ENCODE peak calls at places on chromosomes 16 and 17, in five cellular contexts. Z is HCT116, N is thoracic aorta, Y is cardiac muscle cell, T is sigmoid colon. C is an unnamed sample.

GRCh38 chr16:242281-242680 is 7.7 kb downstream of the FAM234A start:
- DNase-seq in Z (no peak), N (no peak), Y (no peak), T (no peak), C (no peak)

GRCh38 chr16:12016166-12016947 is 39.8 kb downstream of the SNX29 start:
- DNase-seq in Z (no peak), N (no peak), Y (peak), T (no peak), C (no peak)

GRCh38 chr17:20244671-20245070 is 222.7 kb downstream of the LGALS9B start:
- DNase-seq in Z (no peak), N (no peak), Y (peak), T (no peak), C (no peak)

GRCh38 chr16:19463468-19464315 is 46.0 kb downstream of the TMC5 start:
- DNase-seq in Z (no peak), N (no peak), Y (no peak), T (no peak), C (no peak)

GRCh38 chr16:9091867-9092281 is 430 bp downstream of the HAPSTR1 start:
- DNase-seq in Z (no peak), N (no peak), Y (peak), T (peak), C (peak)

GRCh38 chr16:3983081-3983520 is 102.6 kb upstream of the CREBBP start:
- DNase-seq in Z (peak), N (no peak), Y (peak), T (peak), C (peak)

GRCh38 chr16:22797551-22797950 is 16.4 kb upstream of the HS3ST2 start:
- DNase-seq in Z (no peak), N (no peak), Y (no peak), T (no peak), C (no peak)

GRCh38 chr17:83182620-83183063 is 103.2 kb downstream of the METRNL start:
- DNase-seq in Z (no peak), N (no peak), Y (no peak), T (peak), C (no peak)

GRCh38 chr16:86775401-86775985 is 197.1 kb downstream of the FOXL1 start:
- DNase-seq in Z (no peak), N (no peak), Y (no peak), T (peak), C (peak)

GRCh38 chr17:68710976-68711375 is 109.8 kb upstream of the FAM20A start:
- DNase-seq in Z (no peak), N (no peak), Y (no peak), T (no peak), C (no peak)

GRCh38 chr17:64778367-64779290 is 116.5 kb upstream of the SMURF2 start:
- DNase-seq in Z (no peak), N (no peak), Y (peak), T (peak), C (peak)

GRCh38 chr16:77918792-77919707 is 103.3 kb upstream of the CLEC3A start:
- DNase-seq in Z (no peak), N (no peak), Y (no peak), T (no peak), C (no peak)

DNA sequence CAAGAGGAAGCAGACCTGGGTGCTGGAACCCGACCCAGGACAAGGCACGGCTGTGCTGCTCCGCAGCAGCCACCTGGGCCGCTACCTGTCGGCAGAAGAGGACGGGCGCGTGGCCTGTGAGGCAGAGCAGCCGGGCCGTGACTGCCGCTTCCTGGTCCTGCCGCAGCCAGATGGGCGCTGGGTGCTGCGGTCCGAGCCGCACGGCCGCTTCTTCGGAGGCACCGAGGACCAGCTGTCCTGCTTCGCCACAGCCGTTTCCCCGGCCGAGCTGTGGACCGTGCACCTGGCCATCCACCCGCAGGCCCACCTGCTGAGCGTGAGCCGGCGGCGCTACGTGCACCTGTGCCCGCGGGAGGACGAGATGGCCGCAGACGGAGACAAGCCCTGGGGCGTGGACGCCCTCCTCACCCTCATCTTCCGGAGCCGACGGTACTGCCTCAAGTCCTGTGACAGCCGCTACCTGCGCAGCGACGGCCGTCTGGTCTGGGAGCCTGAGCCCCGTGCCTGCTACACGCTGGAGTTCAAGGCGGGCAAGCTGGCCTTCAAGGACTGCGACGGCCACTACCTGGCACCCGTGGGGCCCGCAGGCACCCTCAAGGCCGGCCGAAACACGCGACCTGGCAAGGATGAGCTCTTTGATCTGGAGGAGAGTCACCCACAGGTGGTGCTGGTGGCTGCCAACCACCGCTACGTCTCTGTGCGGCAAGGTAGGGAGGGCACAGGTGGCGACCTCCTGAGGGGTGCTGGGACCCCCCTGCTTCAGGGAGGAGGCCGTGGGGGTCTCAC is 667 bp downstream of the FSCN2 start:
- DNase-seq in Z (no peak), N (no peak), Y (no peak), T (no peak), C (no peak)
- TF ChIP-seq CTCF in Z (no peak), N (no peak), Y (no peak), T (no peak), C (no peak)

DNA sequence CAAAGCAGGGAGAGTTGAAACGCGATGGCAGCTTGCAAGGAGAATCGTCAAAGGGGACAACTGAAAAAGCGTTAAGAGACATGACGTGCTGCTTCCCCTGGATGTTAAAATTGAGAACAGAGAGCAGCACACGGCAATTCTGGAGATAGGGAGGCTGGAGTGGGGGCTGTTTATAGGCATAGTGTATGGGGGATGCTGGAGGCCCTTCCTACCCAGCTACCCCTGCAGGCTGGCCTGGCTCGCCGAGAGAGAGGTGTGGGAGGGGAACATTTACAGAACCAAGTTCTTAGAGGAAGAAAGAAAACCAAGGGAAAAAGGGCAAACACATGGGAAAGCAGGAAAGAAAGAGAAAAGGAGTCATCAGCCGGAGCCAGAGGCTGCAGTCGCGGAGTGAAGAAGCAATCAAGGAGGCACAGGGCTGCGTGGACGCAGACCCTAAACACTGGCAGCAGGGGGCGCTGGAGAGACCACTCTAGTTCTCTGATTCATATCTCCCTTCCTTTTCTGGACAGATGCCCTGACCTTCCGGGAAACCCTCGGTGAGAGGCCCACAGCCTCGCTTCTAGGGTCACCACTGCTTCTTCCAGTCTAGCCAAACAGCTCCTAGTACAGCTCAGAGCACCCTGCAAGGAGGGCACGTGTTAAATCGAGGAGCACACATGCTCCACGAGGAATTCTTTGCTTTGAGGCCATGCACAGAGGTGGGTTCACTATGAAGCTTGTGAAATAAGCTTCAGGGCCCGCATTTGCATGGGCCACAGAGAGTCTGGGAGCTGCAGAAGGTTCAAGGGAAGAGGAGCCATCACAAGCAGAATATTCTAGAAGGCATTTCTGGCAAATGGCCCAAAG is 55.6 kb downstream of the MYH13 start:
- DNase-seq in Z (peak), N (peak), Y (peak), T (peak), C (peak)
- TF ChIP-seq CTCF in Z (peak), N (peak), Y (peak), T (no peak), C (peak)

DNA sequence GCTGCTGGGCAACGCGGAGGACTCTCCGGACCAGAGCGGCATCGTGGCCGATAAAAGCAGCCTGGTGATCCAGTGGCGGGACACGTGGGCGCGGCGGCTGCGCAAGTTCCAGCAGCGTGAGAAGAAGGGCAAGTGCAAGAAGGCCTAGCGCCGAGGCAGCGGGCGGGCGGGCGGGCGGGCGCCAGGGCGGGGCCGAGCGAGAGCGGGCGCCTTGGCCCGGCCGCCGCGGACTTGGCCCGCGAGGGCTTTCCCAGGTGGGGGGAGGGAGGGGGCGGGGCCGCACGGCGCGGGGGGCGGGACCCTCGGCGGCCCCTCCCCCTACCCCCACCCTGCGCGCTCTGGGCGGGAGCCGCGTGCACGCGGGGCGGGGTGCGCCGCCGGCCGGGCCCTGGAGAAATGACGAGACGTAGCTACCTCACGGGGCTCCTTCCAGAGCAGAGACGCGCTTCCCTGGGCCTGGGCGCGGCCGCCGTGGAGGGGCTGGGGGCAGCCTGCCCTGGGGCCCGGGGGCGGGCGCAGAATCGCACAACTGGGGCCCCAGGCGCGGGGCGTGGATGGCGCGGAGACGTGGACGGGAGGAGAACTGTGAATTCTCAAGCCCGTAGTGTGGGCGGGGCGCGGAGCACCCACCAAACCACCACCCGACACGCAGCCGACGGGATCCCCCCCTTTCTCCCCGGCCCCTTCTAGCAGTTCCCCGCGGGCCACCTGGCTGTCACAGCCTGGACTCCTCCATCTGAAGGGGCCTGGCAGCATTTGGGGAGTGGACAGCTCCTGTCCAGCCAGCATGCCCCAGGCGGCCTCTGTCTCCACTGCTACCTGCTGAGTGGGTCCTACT is 218.7 kb downstream of the NTN1 start:
- DNase-seq in Z (peak), N (peak), Y (peak), T (peak), C (peak)
- TF ChIP-seq CTCF in Z (no peak), N (no peak), Y (no peak), T (no peak), C (no peak)

GRCh38 chr16:1763521-1764511 is 7.5 kb downstream of the NME3 start:
- DNase-seq in Z (no peak), N (no peak), Y (peak), T (no peak), C (peak)
- TF ChIP-seq CTCF in Z (peak), N (no peak), Y (peak), T (no peak), C (peak)

DNA sequence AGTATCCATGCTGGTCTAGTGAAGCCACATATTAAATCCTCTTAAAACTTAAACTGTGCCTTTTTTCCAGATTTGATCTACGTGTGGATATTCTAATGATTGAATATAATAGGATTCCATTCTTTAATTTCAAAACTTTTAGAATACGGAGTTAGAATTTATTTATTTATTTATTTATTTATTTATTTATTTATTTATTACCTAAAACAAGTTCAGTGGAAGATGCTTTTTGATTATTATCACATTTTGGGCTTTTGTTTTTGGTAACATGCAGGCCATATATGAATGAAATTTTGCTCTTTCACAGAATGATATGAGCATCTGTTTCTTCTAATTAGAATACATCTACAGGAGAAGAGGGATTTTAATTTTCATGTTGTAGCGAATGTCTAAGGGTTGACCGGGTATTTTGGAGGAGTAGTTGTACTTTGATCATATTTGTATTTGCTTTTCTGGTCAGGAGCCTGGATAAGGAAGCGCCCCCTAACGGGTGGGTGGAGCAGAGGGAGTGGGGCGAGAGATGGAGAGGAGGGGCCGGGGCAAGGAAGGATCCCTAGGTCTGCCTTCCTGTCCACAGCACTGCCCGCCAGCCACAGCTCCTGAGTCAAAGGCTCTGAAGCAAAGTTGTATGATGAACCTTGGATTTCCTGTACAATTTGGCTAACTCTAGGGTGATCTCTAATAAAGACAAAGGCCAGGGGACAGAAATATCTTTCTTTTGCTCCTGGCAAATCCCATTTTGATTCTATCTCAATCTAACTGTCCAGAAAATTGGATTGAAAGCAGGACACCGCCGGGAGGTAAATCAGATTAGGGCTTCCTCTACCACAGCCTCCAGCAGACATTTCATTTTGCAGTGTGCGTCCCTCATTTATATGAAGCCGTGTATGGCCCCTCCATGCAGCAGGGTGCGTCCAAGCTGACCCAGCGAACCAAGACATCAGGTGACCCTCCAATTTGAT is 149.1 kb downstream of the PRKCA start:
- DNase-seq in Z (no peak), N (no peak), Y (no peak), T (no peak), C (no peak)
- TF ChIP-seq CTCF in Z (peak), N (no peak), Y (peak), T (no peak), C (peak)

DNA sequence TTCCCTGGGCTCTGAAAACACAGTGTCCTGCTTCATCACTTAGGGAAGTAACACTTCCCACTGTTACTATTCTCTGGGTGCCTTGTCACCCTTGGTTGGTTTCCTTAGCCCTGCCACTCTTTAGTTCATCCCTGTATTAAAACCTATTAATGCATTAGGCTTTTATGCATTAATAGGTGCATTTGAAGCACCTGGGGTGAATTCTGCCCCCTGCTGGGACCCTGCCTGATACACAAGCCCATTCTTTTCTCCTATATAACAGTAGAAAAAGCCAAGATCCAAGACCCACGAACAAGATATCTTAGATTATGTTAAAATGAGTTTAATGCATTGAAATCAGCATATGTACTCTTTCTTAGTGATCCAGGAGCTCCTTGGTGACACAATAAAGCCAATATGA is 235.7 kb downstream of the PMP22 start:
- DNase-seq in Z (no peak), N (no peak), Y (no peak), T (no peak), C (no peak)
- TF ChIP-seq CTCF in Z (peak), N (no peak), Y (no peak), T (no peak), C (no peak)